ENCODE peak calls at places on chromosomes 7 and 10, in four cellular contexts. I is neural crest cell, H is HT1080, Z is HT-29. E is an unnamed sample.
A peak's percentile ranks its signal among the peaks of the same experiment; 100 is the strongest.

GRCh38 chr10:119246862-119247549 is 39.6 kb downstream of the GRK5 start:
- DNase-seq in I (no peak), H (no peak), Z (no peak), E (peak; percentile 52)

GRCh38 chr10:98253499-98253898 is 14.5 kb downstream of the LOXL4 start:
- DNase-seq in I (no peak), H (no peak), Z (no peak), E (no peak)

GRCh38 chr7:32169236-32169635 is 99.0 kb upstream of the PDE1C start:
- DNase-seq in I (no peak), H (no peak), Z (no peak), E (no peak)

GRCh38 chr7:52009195-52009594 is 692.6 kb upstream of the COBL start:
- DNase-seq in I (no peak), H (no peak), Z (no peak), E (peak; percentile 1)

GRCh38 chr10:12690525-12691139 is 310.9 kb downstream of the CCDC3 start:
- DNase-seq in I (no peak), H (no peak), Z (no peak), E (no peak)

GRCh38 chr10:33334839-33335549 is 527 bp upstream of the NRP1 start:
- DNase-seq in I (peak; percentile 70), H (peak; percentile 82), Z (peak; percentile 79), E (peak; percentile 86)

GRCh38 chr10:86611386-86611785 is 43.0 kb upstream of the OPN4 start:
- DNase-seq in I (no peak), H (no peak), Z (peak; percentile 17), E (no peak)

GRCh38 chr7:108010377-108010776 is 7.4 kb upstream of the LAMB1 start:
- DNase-seq in I (no peak), H (no peak), Z (no peak), E (no peak)

GRCh38 chr7:100604078-100604975 is 2.2 kb downstream of the PCOLCE start:
- DNase-seq in I (peak; percentile 67), H (no peak), Z (peak; percentile 69), E (peak; percentile 38)

GRCh38 chr7:47967123-47967522 is 12.3 kb downstream of the HUS1 start:
- DNase-seq in I (no peak), H (no peak), Z (no peak), E (no peak)

GRCh38 chr10:78267070-78267469 is 233.4 kb downstream of the RPS24 start:
- DNase-seq in I (no peak), H (no peak), Z (no peak), E (peak; percentile 86)

GRCh38 chr7:36141351-36141750 is 11.7 kb upstream of the EEPD1 start:
- DNase-seq in I (no peak), H (no peak), Z (no peak), E (no peak)

GRCh38 chr7:104943502-104944343 is 70.3 kb upstream of the KMT2E start:
- DNase-seq in I (no peak), H (peak; percentile 65), Z (peak; percentile 100), E (no peak)